ENCODE peak calls at places on chromosomes 12 and 14, in seven cellular contexts. J is neuronal stem cell, L is IMR-90, I is trophoblast cell, G is H9, Y is H1, K is mesendoderm. P is an unnamed sample.

GRCh38 chr12:42085596-42085995 is 59.1 kb downstream of the GXYLT1 start:
- DNase-seq in J (no peak), L (no peak), I (no peak), G (no peak), Y (no peak), K (no peak), P (no peak)

GRCh38 chr12:108442077-108442476 is 73.0 kb upstream of the FICD start:
- DNase-seq in J (no peak), L (no peak), I (no peak), G (peak; percentile 89), Y (peak; percentile 57), K (peak; percentile 93), P (no peak)

GRCh38 chr12:44381341-44381740 is 494.8 kb downstream of the NELL2 start:
- DNase-seq in J (no peak), L (no peak), I (no peak), G (no peak), Y (no peak), K (no peak), P (no peak)

GRCh38 chr14:67319142-67319541 is 40.5 kb downstream of the ATP6V1D start:
- DNase-seq in J (no peak), L (peak; percentile 46), I (no peak), G (no peak), Y (no peak), K (no peak), P (no peak)

GRCh38 chr12:132838464-132839080 is 9.9 kb upstream of the GOLGA3 start:
- DNase-seq in J (no peak), L (no peak), I (no peak), G (no peak), Y (no peak), K (no peak), P (no peak)

GRCh38 chr12:1842183-1842904 is 22.0 kb downstream of the LRTM2 start:
- DNase-seq in J (no peak), L (no peak), I (no peak), G (peak; percentile 29), Y (no peak), K (no peak), P (no peak)

GRCh38 chr12:47067176-47067575 is 12.2 kb upstream of the PCED1B start:
- DNase-seq in J (no peak), L (no peak), I (no peak), G (no peak), Y (no peak), K (no peak), P (no peak)

GRCh38 chr14:101961011-101961721 is 3.2 kb upstream of the DYNC1H1 start:
- DNase-seq in J (peak; percentile 70), L (peak; percentile 76), I (peak; percentile 75), G (peak; percentile 89), Y (peak; percentile 70), K (peak; percentile 93), P (peak; percentile 80)

GRCh38 chr12:81585787-81586186 is 173.4 kb downstream of the PPFIA2 start:
- DNase-seq in J (no peak), L (no peak), I (no peak), G (no peak), Y (no peak), K (no peak), P (no peak)

GRCh38 chr12:112256780-112257179 is 125.5 kb downstream of the HECTD4 start:
- DNase-seq in J (no peak), L (no peak), I (no peak), G (no peak), Y (no peak), K (no peak), P (no peak)

GRCh38 chr12:57517187-57517586 is 3.1 kb downstream of the DDIT3 start:
- DNase-seq in J (no peak), L (peak; percentile 72), I (no peak), G (no peak), Y (no peak), K (no peak), P (peak; percentile 72)

GRCh38 chr12:13390381-13390856 is 193.9 kb downstream of the EMP1 start:
- DNase-seq in J (no peak), L (peak; percentile 1), I (peak; percentile 42), G (no peak), Y (no peak), K (no peak), P (no peak)

GRCh38 chr14:105076805-105077648 is 11.8 kb upstream of the GPR132 start:
- DNase-seq in J (no peak), L (no peak), I (no peak), G (no peak), Y (no peak), K (no peak), P (no peak)

GRCh38 chr12:52645982-52646381 is 6.0 kb downstream of the KRT2 start:
- DNase-seq in J (no peak), L (no peak), I (no peak), G (peak; percentile 19), Y (no peak), K (peak; percentile 7), P (no peak)

GRCh38 chr12:26817183-26817591 is 15.8 kb downstream of the ITPR2 start:
- DNase-seq in J (no peak), L (no peak), I (no peak), G (no peak), Y (no peak), K (no peak), P (no peak)

GRCh38 chr12:46839964-46840363 is 14.2 kb upstream of the SLC38A4 start:
- DNase-seq in J (no peak), L (peak; percentile 38), I (no peak), G (no peak), Y (no peak), K (no peak), P (no peak)

GRCh38 chr12:11059784-11060183 is 2.3 kb downstream of the TAS2R46 start:
- DNase-seq in J (no peak), L (peak; percentile 47), I (no peak), G (no peak), Y (no peak), K (no peak), P (peak; percentile 4)

GRCh38 chr12:64781374-64782029 is 22.3 kb upstream of the GNS start:
- DNase-seq in J (peak; percentile 59), L (no peak), I (no peak), G (peak; percentile 56), Y (no peak), K (peak; percentile 32), P (no peak)

GRCh38 chr14:37116933-37117844 is 55.2 kb downstream of the SLC25A21 start:
- DNase-seq in J (no peak), L (peak; percentile 60), I (no peak), G (no peak), Y (no peak), K (peak; percentile 34), P (peak; percentile 44)

GRCh38 chr14:61227893-61228591 is 53.1 kb downstream of the TMEM30B start:
- DNase-seq in J (no peak), L (no peak), I (no peak), G (no peak), Y (no peak), K (no peak), P (peak; percentile 9)

GRCh38 chr12:9134981-9135628 is 19.4 kb upstream of the A2M start:
- DNase-seq in J (no peak), L (peak; percentile 3), I (no peak), G (no peak), Y (no peak), K (peak; percentile 27), P (no peak)

DNA sequence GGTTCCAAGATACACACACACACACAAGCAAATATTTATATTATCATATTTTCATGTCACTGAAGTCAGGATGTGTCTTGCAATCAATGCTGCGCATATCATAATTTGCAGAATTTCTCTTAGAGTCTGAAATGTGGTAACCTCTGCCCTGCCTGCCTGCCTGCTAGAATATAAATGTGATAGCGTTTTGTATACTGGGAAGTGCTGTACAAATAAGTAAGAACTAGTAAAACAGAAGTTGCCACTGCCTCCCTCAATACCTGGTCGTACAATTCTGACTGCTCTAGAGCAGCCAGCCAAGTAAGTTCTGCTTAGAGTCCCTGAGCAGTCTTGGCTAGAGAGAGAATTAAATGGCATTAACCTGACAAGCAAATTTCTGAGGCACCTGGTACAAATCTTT is 83.9 kb upstream of the NTF3 start:
- DNase-seq in J (no peak), L (no peak), I (no peak), G (no peak), Y (no peak), K (no peak), P (no peak)
- H2BK120ac ChIP-seq in J (no peak overlapping the region), L (no peak overlapping the region), I (no peak overlapping the region), G (no peak overlapping the region), Y (no peak overlapping the region), K (no peak overlapping the region), P (no peak overlapping the region)

GRCh38 chr12:97151481-97151880 is 244.4 kb downstream of the NEDD1 start:
- DNase-seq in J (no peak), L (no peak), I (no peak), G (no peak), Y (no peak), K (no peak), P (no peak)
- H2BK120ac ChIP-seq in J (no peak overlapping the region), L (no peak overlapping the region), I (no peak overlapping the region), G (no peak overlapping the region), Y (no peak overlapping the region), K (no peak overlapping the region), P (no peak overlapping the region)

DNA sequence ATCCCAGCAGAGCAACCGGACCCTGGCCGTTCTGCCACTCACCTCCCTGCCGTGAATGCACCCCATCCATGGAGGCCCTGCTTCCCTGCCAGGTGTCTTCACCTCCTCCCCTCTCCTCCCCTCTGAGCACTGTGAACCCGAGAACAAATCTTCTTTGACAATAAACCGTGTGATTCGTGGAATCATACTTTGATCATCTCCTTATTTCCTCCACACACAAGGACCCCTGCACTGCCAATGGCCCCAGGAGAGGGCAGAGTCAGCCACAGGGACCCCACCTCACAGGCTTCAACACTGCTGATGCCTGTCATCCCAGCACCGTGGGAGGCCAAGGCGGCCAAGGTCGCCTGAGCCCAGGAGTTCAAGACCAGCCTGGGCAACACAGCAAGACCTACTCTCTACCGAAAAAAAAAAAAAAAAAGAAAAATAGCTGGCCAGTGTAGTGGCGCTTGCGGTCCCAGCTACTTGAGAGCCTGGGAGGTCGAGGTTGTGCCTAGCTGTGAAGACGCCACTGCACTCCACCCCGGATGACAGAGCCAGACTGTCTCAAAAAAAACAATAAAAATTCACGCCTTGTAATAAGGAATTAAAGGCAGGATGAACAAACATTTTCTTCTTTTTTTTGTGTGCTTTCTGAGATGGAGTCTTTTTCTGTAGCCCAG is 1.1 kb downstream of the XRCC3 start:
- DNase-seq in J (no peak), L (no peak), I (no peak), G (no peak), Y (no peak), K (no peak), P (no peak)
- H2BK120ac ChIP-seq in J (no peak overlapping the region), L (no peak overlapping the region), I (no peak overlapping the region), G (no peak overlapping the region), Y (no peak overlapping the region), K (no peak overlapping the region), P (no peak overlapping the region)

DNA sequence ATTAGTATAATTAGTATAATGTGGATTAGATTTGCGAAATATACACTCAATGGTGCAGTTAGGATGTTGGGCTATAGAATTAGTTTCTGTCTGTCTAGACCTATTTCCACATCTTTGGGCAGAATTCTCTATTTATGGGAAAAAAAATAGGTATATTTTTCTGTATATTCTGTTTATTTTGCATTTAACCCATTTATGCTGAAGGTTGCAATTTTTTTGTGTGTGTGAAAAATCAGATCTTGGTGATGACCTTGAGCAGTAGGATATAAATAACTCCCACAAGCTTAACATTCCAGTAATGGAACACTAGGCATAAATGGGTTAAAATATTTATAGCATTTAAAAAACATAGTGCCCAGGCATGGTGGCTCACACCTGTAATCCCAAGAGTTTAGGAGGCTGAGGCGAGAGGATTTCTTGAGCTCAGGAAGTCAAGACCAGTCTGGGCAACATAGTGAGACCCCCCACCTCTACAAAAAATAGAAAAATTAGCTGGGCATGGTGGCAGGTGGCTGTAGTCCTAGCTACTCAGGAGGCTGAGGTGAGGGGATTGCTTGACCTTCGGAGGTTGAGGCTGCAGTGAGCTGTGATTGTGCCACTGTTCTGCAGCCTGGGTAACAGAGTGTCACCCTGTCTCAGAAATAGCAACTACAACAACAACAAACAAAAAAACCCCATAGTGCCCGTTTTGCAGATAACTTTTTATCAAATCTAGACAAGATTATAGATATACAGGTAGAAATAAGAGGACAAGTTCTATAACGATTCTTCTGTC is 9.3 kb downstream of the BRMS1L start:
- DNase-seq in J (no peak), L (no peak), I (no peak), G (no peak), Y (no peak), K (no peak), P (no peak)
- H2BK120ac ChIP-seq in J (no peak overlapping the region), L (no peak overlapping the region), I (no peak overlapping the region), G (no peak overlapping the region), Y (no peak overlapping the region), K (no peak overlapping the region), P (no peak overlapping the region)